ENCODE peak calls at places on chromosomes 3 and 15, in six cellular contexts. I, U, P, L, Y and O are unnamed samples.

GRCh38 chr15:20353966-20354883 is 187.4 kb downstream of the GOLGA6L6 start:
- DNase-seq in I (no peak), U (no peak), P (no peak), L (no peak), Y (no peak), O (no peak)

GRCh38 chr3:104578558-104578957 is 788.2 kb upstream of the ALCAM start:
- DNase-seq in I (no peak), U (no peak), P (no peak), L (no peak), Y (peak), O (no peak)

GRCh38 chr15:52112203-52112750 is 298 bp downstream of the BCL2L10 start:
- DNase-seq in I (no peak), U (no peak), P (no peak), L (no peak), Y (no peak), O (peak)

GRCh38 chr3:28349397-28350000 is 875 bp upstream of the AZI2 start:
- DNase-seq in I (peak), U (no peak), P (no peak), L (no peak), Y (no peak), O (peak)

GRCh38 chr15:60620707-60621106 is 141.8 kb upstream of the ICE2 start:
- DNase-seq in I (peak), U (peak), P (no peak), L (no peak), Y (peak), O (no peak)

GRCh38 chr3:24151595-24151994 is 206.5 kb downstream of the NR1D2 start:
- DNase-seq in I (peak), U (no peak), P (no peak), L (no peak), Y (no peak), O (no peak)

GRCh38 chr15:52261498-52262242 is 33.9 kb downstream of the MYO5C start:
- DNase-seq in I (peak), U (peak), P (peak), L (peak), Y (peak), O (peak)

GRCh38 chr15:90234519-90234988 is 545 bp downstream of the GDPGP1 start:
- DNase-seq in I (peak), U (no peak), P (no peak), L (no peak), Y (no peak), O (no peak)

GRCh38 chr3:4011136-4011535 is 211.9 kb downstream of the LRRN1 start:
- DNase-seq in I (no peak), U (no peak), P (no peak), L (no peak), Y (no peak), O (no peak)

GRCh38 chr3:174303911-174304541 is 555.1 kb upstream of the NAALADL2 start:
- DNase-seq in I (no peak), U (no peak), P (no peak), L (no peak), Y (no peak), O (no peak)

GRCh38 chr3:186772281-186772885 is 11.0 kb upstream of the EIF4A2 start:
- DNase-seq in I (no peak), U (no peak), P (no peak), L (no peak), Y (no peak), O (peak)

GRCh38 chr15:51470512-51470911 is 129.1 kb downstream of the GLDN start:
- DNase-seq in I (no peak), U (no peak), P (no peak), L (no peak), Y (no peak), O (no peak)

GRCh38 chr3:52313774-52314188 is 2.3 kb upstream of the DNAH1 start:
- DNase-seq in I (peak), U (peak), P (no peak), L (no peak), Y (no peak), O (peak)

GRCh38 chr3:45225465-45226205 is 452 bp downstream of the TMEM158 start:
- DNase-seq in I (no peak), U (peak), P (peak), L (no peak), Y (peak), O (peak)

GRCh38 chr3:5238545-5238944 is 51.0 kb downstream of the EDEM1 start:
- DNase-seq in I (no peak), U (no peak), P (no peak), L (no peak), Y (no peak), O (no peak)

GRCh38 chr3:17179381-17180205 is 294.8 kb downstream of the PLCL2 start:
- DNase-seq in I (peak), U (peak), P (no peak), L (no peak), Y (no peak), O (no peak)

GRCh38 chr3:27910456-27910855 is 188.3 kb upstream of the EOMES start:
- DNase-seq in I (no peak), U (no peak), P (no peak), L (no peak), Y (no peak), O (no peak)

GRCh38 chr15:45100884-45101622 is 12.9 kb downstream of the DUOX2 start:
- DNase-seq in I (no peak), U (no peak), P (no peak), L (no peak), Y (no peak), O (no peak)

GRCh38 chr15:39720721-39721611 is 61.7 kb downstream of the FSIP1 start:
- DNase-seq in I (peak), U (peak), P (no peak), L (no peak), Y (peak), O (peak)

GRCh38 chr3:13852638-13853009 is 27.2 kb downstream of the WNT7A start:
- DNase-seq in I (no peak), U (no peak), P (no peak), L (no peak), Y (no peak), O (no peak)

GRCh38 chr3:112378989-112379692 is 46.2 kb downstream of the CD200 start:
- DNase-seq in I (peak), U (peak), P (no peak), L (no peak), Y (no peak), O (peak)

GRCh38 chr15:39022532-39023305 is 458.1 kb upstream of the RASGRP1 start:
- DNase-seq in I (no peak), U (no peak), P (no peak), L (no peak), Y (no peak), O (no peak)

GRCh38 chr3:4898454-4899313 is 80.6 kb upstream of the BHLHE40 start:
- DNase-seq in I (peak), U (peak), P (no peak), L (no peak), Y (peak), O (no peak)

GRCh38 chr15:90099072-90099867 is 3.0 kb downstream of the IDH2 start:
- DNase-seq in I (no peak), U (no peak), P (no peak), L (no peak), Y (no peak), O (no peak)

GRCh38 chr15:71044006-71044405 is 71.3 kb upstream of the THSD4 start:
- DNase-seq in I (peak), U (no peak), P (no peak), L (no peak), Y (no peak), O (peak)

GRCh38 chr3:160343132-160343531 is 55.9 kb downstream of the IFT80 start:
- DNase-seq in I (peak), U (peak), P (no peak), L (no peak), Y (peak), O (peak)

GRCh38 chr3:180656406-180656805 is 22.9 kb downstream of the CCDC39 start:
- DNase-seq in I (no peak), U (no peak), P (no peak), L (no peak), Y (peak), O (no peak)

GRCh38 chr3:21484323-21485154 is 266.5 kb downstream of the ZNF385D start:
- DNase-seq in I (peak), U (peak), P (peak), L (peak), Y (peak), O (peak)

GRCh38 chr3:88112329-88112728 is 37.4 kb upstream of the C3orf38 start:
- DNase-seq in I (no peak), U (no peak), P (no peak), L (no peak), Y (no peak), O (no peak)

DNA sequence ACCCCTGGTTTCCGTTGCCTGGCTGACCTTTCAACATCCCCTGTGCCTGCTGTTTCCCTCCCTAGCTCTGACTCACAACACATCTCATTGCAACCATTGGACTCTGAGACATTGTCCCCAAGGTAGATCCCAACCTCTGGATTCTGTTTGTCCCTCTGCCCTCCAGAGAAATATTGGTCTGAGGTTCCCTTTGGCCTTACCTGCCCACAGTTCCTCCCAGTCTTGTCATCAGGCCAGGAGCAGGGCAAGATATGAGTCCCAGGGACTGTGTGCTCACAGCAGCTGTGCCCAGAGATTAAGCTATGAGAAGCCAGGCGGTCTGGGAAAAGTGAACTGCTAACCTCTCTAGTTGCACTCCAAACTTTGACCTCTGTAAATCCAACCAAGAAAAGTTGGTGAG is 168.2 kb upstream of the NR2F2 start:
- DNase-seq in I (no peak), U (no peak), P (no peak), L (no peak), Y (no peak), O (no peak)
- H3K4ac ChIP-seq in I (no peak), U (no peak), P (no peak), L (no peak), Y (no peak), O (no peak)

DNA sequence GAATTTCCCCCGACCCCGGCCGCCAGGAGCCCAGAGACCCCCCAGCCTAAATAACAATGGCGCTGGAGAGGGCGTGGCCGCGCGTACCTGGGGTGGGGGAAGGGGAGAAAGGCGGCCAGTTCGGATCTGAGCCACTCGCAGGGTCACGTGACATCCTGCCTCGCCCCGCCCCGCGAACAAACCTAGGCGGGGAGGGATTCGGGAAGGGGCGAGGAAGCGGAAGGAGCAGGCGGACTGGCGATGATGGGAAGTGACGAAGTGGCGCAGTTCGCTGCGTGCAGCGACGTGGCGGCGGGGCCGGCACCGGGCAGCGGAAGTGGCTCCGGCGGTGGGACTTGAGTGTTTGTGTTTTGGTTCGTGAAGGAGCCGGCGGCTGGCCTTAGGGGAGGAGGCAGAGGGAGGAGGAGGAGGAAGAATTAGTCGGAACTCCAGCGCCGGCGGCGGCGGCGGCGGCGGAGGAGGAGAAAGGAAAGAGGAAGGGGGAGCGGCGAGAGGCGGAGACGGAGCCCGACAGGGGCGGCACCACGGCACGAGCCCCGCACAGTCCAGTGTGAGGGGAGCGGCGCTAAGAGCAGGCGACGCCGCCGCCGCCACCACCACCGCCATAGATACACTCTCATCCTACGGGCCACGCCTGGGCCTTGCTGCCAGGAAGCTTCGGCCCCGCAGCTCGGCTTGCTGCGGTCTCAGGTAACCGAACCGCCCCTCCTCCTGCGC is at the start of gene RAB5A:
- DNase-seq in I (peak), U (peak), P (peak), L (peak), Y (peak), O (peak)
- H3K4ac ChIP-seq in I (peak), U (peak), P (peak), L (peak), Y (peak), O (peak)

DNA sequence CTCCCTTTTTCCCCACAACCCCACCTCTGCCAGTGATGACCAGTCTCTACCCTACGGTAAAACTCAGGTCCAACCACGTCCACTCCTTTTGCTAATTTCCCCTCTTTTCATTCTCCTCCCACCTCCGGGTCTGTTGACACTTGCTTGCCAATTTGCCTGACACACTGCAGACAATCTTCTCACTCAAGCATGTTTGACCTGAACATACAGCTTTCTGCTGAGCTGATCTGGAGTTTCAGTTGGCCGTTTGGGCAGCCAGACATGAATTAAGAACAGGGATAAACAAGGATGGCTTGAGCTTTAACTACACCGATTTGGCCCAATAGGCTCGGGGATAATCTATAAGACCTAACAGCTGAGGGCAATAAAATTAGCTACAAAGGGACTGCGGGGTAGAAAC is 758.6 kb upstream of the CFAP20DC start:
- DNase-seq in I (no peak), U (peak), P (no peak), L (no peak), Y (no peak), O (no peak)
- H3K4ac ChIP-seq in I (peak), U (peak), P (no peak), L (no peak), Y (no peak), O (no peak)

GRCh38 chr15:75659141-75659771 is 11.5 kb downstream of the SNX33 start:
- DNase-seq in I (no peak), U (no peak), P (no peak), L (no peak), Y (no peak), O (no peak)
- H3K4ac ChIP-seq in I (peak), U (peak), P (no peak), L (no peak), Y (no peak), O (no peak)